ENCODE peak calls at places on chromosomes 13 and 19, in eight cellular contexts. One of them, this sample, is unnamed.

GRCh38 chr19:33280351-33280921 is 21.9 kb downstream of the CEBPA start:
- DNase-seq in Calu3: no peak
- DNase-seq in IMR-90: no peak
- DNase-seq in astrocyte of the spinal cord: no peak
- DNase-seq in ELR: peak
- DNase-seq in activated T-helper 9 cell treated with anti-CD3 and anti-CD28 coated beads, Interleukin-2, amount 50 U/mL, for 16 hours: no peak
- DNase-seq in cardiac fibroblast: no peak
- DNase-seq in occipital lobe: no peak
- DNase-seq in this sample: no peak

GRCh38 chr13:30752201-30752797 is 17.0 kb downstream of the ALOX5AP start:
- DNase-seq in Calu3: no peak
- DNase-seq in IMR-90: peak
- DNase-seq in astrocyte of the spinal cord: peak
- DNase-seq in ELR: peak
- DNase-seq in activated T-helper 9 cell treated with anti-CD3 and anti-CD28 coated beads, Interleukin-2, amount 50 U/mL, for 16 hours: no peak
- DNase-seq in cardiac fibroblast: peak
- DNase-seq in occipital lobe: no peak
- DNase-seq in this sample: no peak

GRCh38 chr13:102721800-102722231 is 27.0 kb upstream of the METTL21C start:
- DNase-seq in Calu3: no peak
- DNase-seq in IMR-90: no peak
- DNase-seq in astrocyte of the spinal cord: no peak
- DNase-seq in ELR: no peak
- DNase-seq in activated T-helper 9 cell treated with anti-CD3 and anti-CD28 coated beads, Interleukin-2, amount 50 U/mL, for 16 hours: no peak
- DNase-seq in cardiac fibroblast: peak
- DNase-seq in occipital lobe: peak
- DNase-seq in this sample: no peak

GRCh38 chr19:799076-799881 is 2.0 kb downstream of the PTBP1 start:
- DNase-seq in Calu3: no peak
- DNase-seq in IMR-90: peak
- DNase-seq in astrocyte of the spinal cord: peak
- DNase-seq in ELR: peak
- DNase-seq in activated T-helper 9 cell treated with anti-CD3 and anti-CD28 coated beads, Interleukin-2, amount 50 U/mL, for 16 hours: no peak
- DNase-seq in cardiac fibroblast: peak
- DNase-seq in occipital lobe: no peak
- DNase-seq in this sample: peak

GRCh38 chr13:106176103-106176502 is 359.4 kb downstream of the EFNB2 start:
- DNase-seq in Calu3: no peak
- DNase-seq in IMR-90: peak
- DNase-seq in astrocyte of the spinal cord: peak
- DNase-seq in ELR: peak
- DNase-seq in activated T-helper 9 cell treated with anti-CD3 and anti-CD28 coated beads, Interleukin-2, amount 50 U/mL, for 16 hours: no peak
- DNase-seq in cardiac fibroblast: peak
- DNase-seq in occipital lobe: no peak
- DNase-seq in this sample: peak

GRCh38 chr19:36100476-36100875 is 10.5 kb upstream of the OVOL3 start:
- DNase-seq in Calu3: no peak
- DNase-seq in IMR-90: no peak
- DNase-seq in astrocyte of the spinal cord: no peak
- DNase-seq in ELR: no peak
- DNase-seq in activated T-helper 9 cell treated with anti-CD3 and anti-CD28 coated beads, Interleukin-2, amount 50 U/mL, for 16 hours: no peak
- DNase-seq in cardiac fibroblast: no peak
- DNase-seq in occipital lobe: no peak
- DNase-seq in this sample: no peak

GRCh38 chr19:45494261-45494916 is 2.5 kb downstream of the RTN2 start:
- DNase-seq in Calu3: no peak
- DNase-seq in IMR-90: no peak
- DNase-seq in astrocyte of the spinal cord: no peak
- DNase-seq in ELR: no peak
- DNase-seq in activated T-helper 9 cell treated with anti-CD3 and anti-CD28 coated beads, Interleukin-2, amount 50 U/mL, for 16 hours: no peak
- DNase-seq in cardiac fibroblast: no peak
- DNase-seq in occipital lobe: no peak
- DNase-seq in this sample: no peak

GRCh38 chr19:17243854-17244617 is 1.7 kb downstream of the NR2F6 start:
- DNase-seq in Calu3: peak
- DNase-seq in IMR-90: peak
- DNase-seq in astrocyte of the spinal cord: no peak
- DNase-seq in ELR: peak
- DNase-seq in activated T-helper 9 cell treated with anti-CD3 and anti-CD28 coated beads, Interleukin-2, amount 50 U/mL, for 16 hours: no peak
- DNase-seq in cardiac fibroblast: peak
- DNase-seq in occipital lobe: no peak
- DNase-seq in this sample: peak

GRCh38 chr13:77040076-77040475 is 13.1 kb upstream of the FBXL3 start:
- DNase-seq in Calu3: no peak
- DNase-seq in IMR-90: no peak
- DNase-seq in astrocyte of the spinal cord: no peak
- DNase-seq in ELR: no peak
- DNase-seq in activated T-helper 9 cell treated with anti-CD3 and anti-CD28 coated beads, Interleukin-2, amount 50 U/mL, for 16 hours: no peak
- DNase-seq in cardiac fibroblast: no peak
- DNase-seq in occipital lobe: no peak
- DNase-seq in this sample: no peak

GRCh38 chr13:20609145-20609544 is 42.2 kb downstream of the IFT88 start:
- DNase-seq in Calu3: no peak
- DNase-seq in IMR-90: peak
- DNase-seq in astrocyte of the spinal cord: peak
- DNase-seq in ELR: peak
- DNase-seq in activated T-helper 9 cell treated with anti-CD3 and anti-CD28 coated beads, Interleukin-2, amount 50 U/mL, for 16 hours: no peak
- DNase-seq in cardiac fibroblast: peak
- DNase-seq in occipital lobe: no peak
- DNase-seq in this sample: no peak

GRCh38 chr19:38093587-38093986 is 130.4 kb downstream of the DPF1 start:
- DNase-seq in Calu3: no peak
- DNase-seq in IMR-90: no peak
- DNase-seq in astrocyte of the spinal cord: no peak
- DNase-seq in ELR: no peak
- DNase-seq in activated T-helper 9 cell treated with anti-CD3 and anti-CD28 coated beads, Interleukin-2, amount 50 U/mL, for 16 hours: no peak
- DNase-seq in cardiac fibroblast: no peak
- DNase-seq in occipital lobe: no peak
- DNase-seq in this sample: no peak

GRCh38 chr19:37980419-37980975 is 73.5 kb downstream of the SIPA1L3 start:
- DNase-seq in Calu3: no peak
- DNase-seq in IMR-90: no peak
- DNase-seq in astrocyte of the spinal cord: no peak
- DNase-seq in ELR: no peak
- DNase-seq in activated T-helper 9 cell treated with anti-CD3 and anti-CD28 coated beads, Interleukin-2, amount 50 U/mL, for 16 hours: no peak
- DNase-seq in cardiac fibroblast: no peak
- DNase-seq in occipital lobe: no peak
- DNase-seq in this sample: no peak

GRCh38 chr13:40780822-40781401 is 8.5 kb upstream of the SLC25A15 start:
- DNase-seq in Calu3: no peak
- DNase-seq in IMR-90: peak
- DNase-seq in astrocyte of the spinal cord: peak
- DNase-seq in ELR: peak
- DNase-seq in activated T-helper 9 cell treated with anti-CD3 and anti-CD28 coated beads, Interleukin-2, amount 50 U/mL, for 16 hours: no peak
- DNase-seq in cardiac fibroblast: no peak
- DNase-seq in occipital lobe: no peak
- DNase-seq in this sample: peak

GRCh38 chr19:29188704-29189375 is 24.1 kb downstream of the UQCRFS1 start:
- DNase-seq in Calu3: no peak
- DNase-seq in IMR-90: peak
- DNase-seq in astrocyte of the spinal cord: no peak
- DNase-seq in ELR: no peak
- DNase-seq in activated T-helper 9 cell treated with anti-CD3 and anti-CD28 coated beads, Interleukin-2, amount 50 U/mL, for 16 hours: no peak
- DNase-seq in cardiac fibroblast: peak
- DNase-seq in occipital lobe: no peak
- DNase-seq in this sample: no peak

GRCh38 chr19:48329167-48329891 is 4.0 kb downstream of the EMP3 start:
- DNase-seq in Calu3: peak
- DNase-seq in IMR-90: peak
- DNase-seq in astrocyte of the spinal cord: peak
- DNase-seq in ELR: peak
- DNase-seq in activated T-helper 9 cell treated with anti-CD3 and anti-CD28 coated beads, Interleukin-2, amount 50 U/mL, for 16 hours: peak
- DNase-seq in cardiac fibroblast: peak
- DNase-seq in occipital lobe: no peak
- DNase-seq in this sample: peak

GRCh38 chr13:30925429-30925828 is 7.0 kb upstream of the TEX26 start:
- DNase-seq in Calu3: no peak
- DNase-seq in IMR-90: no peak
- DNase-seq in astrocyte of the spinal cord: no peak
- DNase-seq in ELR: no peak
- DNase-seq in activated T-helper 9 cell treated with anti-CD3 and anti-CD28 coated beads, Interleukin-2, amount 50 U/mL, for 16 hours: no peak
- DNase-seq in cardiac fibroblast: no peak
- DNase-seq in occipital lobe: no peak
- DNase-seq in this sample: no peak

GRCh38 chr19:19321143-19321577 is 531 bp downstream of the MAU2 start:
- DNase-seq in Calu3: no peak
- DNase-seq in IMR-90: no peak
- DNase-seq in astrocyte of the spinal cord: no peak
- DNase-seq in ELR: peak
- DNase-seq in activated T-helper 9 cell treated with anti-CD3 and anti-CD28 coated beads, Interleukin-2, amount 50 U/mL, for 16 hours: no peak
- DNase-seq in cardiac fibroblast: no peak
- DNase-seq in occipital lobe: no peak
- DNase-seq in this sample: peak

GRCh38 chr19:3163943-3164342 is 14.6 kb upstream of the S1PR4 start:
- DNase-seq in Calu3: no peak
- DNase-seq in IMR-90: no peak
- DNase-seq in astrocyte of the spinal cord: no peak
- DNase-seq in ELR: no peak
- DNase-seq in activated T-helper 9 cell treated with anti-CD3 and anti-CD28 coated beads, Interleukin-2, amount 50 U/mL, for 16 hours: no peak
- DNase-seq in cardiac fibroblast: no peak
- DNase-seq in occipital lobe: no peak
- DNase-seq in this sample: no peak

GRCh38 chr13:36834299-36834698 is 15.3 kb downstream of the RFXAP start:
- DNase-seq in Calu3: no peak
- DNase-seq in IMR-90: peak
- DNase-seq in astrocyte of the spinal cord: no peak
- DNase-seq in ELR: peak
- DNase-seq in activated T-helper 9 cell treated with anti-CD3 and anti-CD28 coated beads, Interleukin-2, amount 50 U/mL, for 16 hours: no peak
- DNase-seq in cardiac fibroblast: no peak
- DNase-seq in occipital lobe: no peak
- DNase-seq in this sample: no peak

GRCh38 chr19:39795001-39795400 is 16.3 kb downstream of the LEUTX start:
- DNase-seq in Calu3: no peak
- DNase-seq in IMR-90: no peak
- DNase-seq in astrocyte of the spinal cord: no peak
- DNase-seq in ELR: no peak
- DNase-seq in activated T-helper 9 cell treated with anti-CD3 and anti-CD28 coated beads, Interleukin-2, amount 50 U/mL, for 16 hours: no peak
- DNase-seq in cardiac fibroblast: no peak
- DNase-seq in occipital lobe: no peak
- DNase-seq in this sample: no peak

GRCh38 chr19:12786149-12786870 is 5.0 kb upstream of the JUNB start:
- DNase-seq in Calu3: peak
- DNase-seq in IMR-90: no peak
- DNase-seq in astrocyte of the spinal cord: no peak
- DNase-seq in ELR: no peak
- DNase-seq in activated T-helper 9 cell treated with anti-CD3 and anti-CD28 coated beads, Interleukin-2, amount 50 U/mL, for 16 hours: no peak
- DNase-seq in cardiac fibroblast: no peak
- DNase-seq in occipital lobe: peak
- DNase-seq in this sample: no peak

GRCh38 chr19:54104998-54105715 is 2.5 kb downstream of the NDUFA3 start:
- DNase-seq in Calu3: no peak
- DNase-seq in IMR-90: no peak
- DNase-seq in astrocyte of the spinal cord: no peak
- DNase-seq in ELR: no peak
- DNase-seq in activated T-helper 9 cell treated with anti-CD3 and anti-CD28 coated beads, Interleukin-2, amount 50 U/mL, for 16 hours: no peak
- DNase-seq in cardiac fibroblast: no peak
- DNase-seq in occipital lobe: no peak
- DNase-seq in this sample: no peak